ENCODE peak calls at places on chromosomes 11 and 22, in eight cellular contexts. One of them, this sample, is unnamed.

GRCh38 chr11:134742228-134742612 is 330.2 kb upstream of the B3GAT1 start:
- DNase-seq in mucosa of descending colon: no peak
- DNase-seq in stimulated activated naive CD8-positive, alpha-beta T cell treated with anti-CD3 and anti-CD28 coated beads, Interleukin-15, Interleukin-2, amounts not matched to agents 100 U/mL and 50 U/mL, for 24 hours: no peak
- DNase-seq in endothelial cell: no peak
- DNase-seq in astrocyte of the cerebellum: no peak
- DNase-seq in stimulated activated CD4-positive, alpha-beta T cell treated with anti-CD3 and anti-CD28 coated beads, Interleukin-12 subunit alpha, Interleukin-12 subunit beta, amount 100 ng/mL, for 48 hours: no peak
- DNase-seq in GM04503: no peak
- DNase-seq in neural crest cell: no peak
- DNase-seq in this sample: no peak

GRCh38 chr22:21998595-21999247 is 16.1 kb upstream of the TOP3B start:
- DNase-seq in mucosa of descending colon: no peak
- DNase-seq in endothelial cell: no peak
- DNase-seq in neural crest cell: no peak
- DNase-seq in stimulated activated naive CD8-positive, alpha-beta T cell treated with anti-CD3 and anti-CD28 coated beads, Interleukin-15, Interleukin-2, amounts not matched to agents 100 U/mL and 50 U/mL, for 24 hours: no peak
- DNase-seq in GM04503: no peak
- DNase-seq in astrocyte of the cerebellum: no peak
- DNase-seq in stimulated activated CD4-positive, alpha-beta T cell treated with anti-CD3 and anti-CD28 coated beads, Interleukin-12 subunit alpha, Interleukin-12 subunit beta, amount 100 ng/mL, for 48 hours: no peak
- DNase-seq in this sample: no peak

GRCh38 chr11:47398551-47398950 is 9.8 kb upstream of the SLC39A13 start:
- DNase-seq in mucosa of descending colon: peak
- DNase-seq in stimulated activated CD4-positive, alpha-beta T cell treated with anti-CD3 and anti-CD28 coated beads, Interleukin-12 subunit alpha, Interleukin-12 subunit beta, amount 100 ng/mL, for 48 hours: no peak
- DNase-seq in neural crest cell: no peak
- DNase-seq in astrocyte of the cerebellum: no peak
- DNase-seq in endothelial cell: no peak
- DNase-seq in stimulated activated naive CD8-positive, alpha-beta T cell treated with anti-CD3 and anti-CD28 coated beads, Interleukin-15, Interleukin-2, amounts not matched to agents 100 U/mL and 50 U/mL, for 24 hours: no peak
- DNase-seq in GM04503: no peak
- DNase-seq in this sample: no peak

GRCh38 chr22:25346859-25347751 is 127.7 kb downstream of the CRYBB2 start:
- DNase-seq in astrocyte of the cerebellum: no peak
- DNase-seq in stimulated activated naive CD8-positive, alpha-beta T cell treated with anti-CD3 and anti-CD28 coated beads, Interleukin-15, Interleukin-2, amounts not matched to agents 100 U/mL and 50 U/mL, for 24 hours: no peak
- DNase-seq in GM04503: no peak
- DNase-seq in stimulated activated CD4-positive, alpha-beta T cell treated with anti-CD3 and anti-CD28 coated beads, Interleukin-12 subunit alpha, Interleukin-12 subunit beta, amount 100 ng/mL, for 48 hours: no peak
- DNase-seq in endothelial cell: no peak
- DNase-seq in mucosa of descending colon: no peak
- DNase-seq in neural crest cell: no peak
- DNase-seq in this sample: no peak

GRCh38 chr11:67195971-67196418 is 70.3 kb upstream of the GRK2 start:
- DNase-seq in stimulated activated CD4-positive, alpha-beta T cell treated with anti-CD3 and anti-CD28 coated beads, Interleukin-12 subunit alpha, Interleukin-12 subunit beta, amount 100 ng/mL, for 48 hours: no peak
- DNase-seq in mucosa of descending colon: no peak
- DNase-seq in astrocyte of the cerebellum: no peak
- DNase-seq in neural crest cell: no peak
- DNase-seq in endothelial cell: no peak
- DNase-seq in stimulated activated naive CD8-positive, alpha-beta T cell treated with anti-CD3 and anti-CD28 coated beads, Interleukin-15, Interleukin-2, amounts not matched to agents 100 U/mL and 50 U/mL, for 24 hours: no peak
- DNase-seq in GM04503: peak
- DNase-seq in this sample: no peak

GRCh38 chr22:21697021-21697771 is 31.4 kb downstream of the PPIL2 start:
- DNase-seq in mucosa of descending colon: no peak
- DNase-seq in astrocyte of the cerebellum: no peak
- DNase-seq in GM04503: no peak
- DNase-seq in neural crest cell: no peak
- DNase-seq in stimulated activated naive CD8-positive, alpha-beta T cell treated with anti-CD3 and anti-CD28 coated beads, Interleukin-15, Interleukin-2, amounts not matched to agents 100 U/mL and 50 U/mL, for 24 hours: no peak
- DNase-seq in endothelial cell: no peak
- DNase-seq in stimulated activated CD4-positive, alpha-beta T cell treated with anti-CD3 and anti-CD28 coated beads, Interleukin-12 subunit alpha, Interleukin-12 subunit beta, amount 100 ng/mL, for 48 hours: no peak
- DNase-seq in this sample: no peak

GRCh38 chr11:65646921-65647701 is 9.2 kb downstream of the SIPA1 start:
- DNase-seq in stimulated activated CD4-positive, alpha-beta T cell treated with anti-CD3 and anti-CD28 coated beads, Interleukin-12 subunit alpha, Interleukin-12 subunit beta, amount 100 ng/mL, for 48 hours: no peak
- DNase-seq in neural crest cell: no peak
- DNase-seq in GM04503: no peak
- DNase-seq in endothelial cell: peak
- DNase-seq in astrocyte of the cerebellum: no peak
- DNase-seq in stimulated activated naive CD8-positive, alpha-beta T cell treated with anti-CD3 and anti-CD28 coated beads, Interleukin-15, Interleukin-2, amounts not matched to agents 100 U/mL and 50 U/mL, for 24 hours: no peak
- DNase-seq in mucosa of descending colon: peak
- DNase-seq in this sample: no peak

GRCh38 chr11:110919241-110919893 is 207.1 kb upstream of the ARHGAP20 start:
- DNase-seq in mucosa of descending colon: no peak
- DNase-seq in endothelial cell: no peak
- DNase-seq in neural crest cell: no peak
- DNase-seq in GM04503: no peak
- DNase-seq in stimulated activated CD4-positive, alpha-beta T cell treated with anti-CD3 and anti-CD28 coated beads, Interleukin-12 subunit alpha, Interleukin-12 subunit beta, amount 100 ng/mL, for 48 hours: no peak
- DNase-seq in astrocyte of the cerebellum: no peak
- DNase-seq in stimulated activated naive CD8-positive, alpha-beta T cell treated with anti-CD3 and anti-CD28 coated beads, Interleukin-15, Interleukin-2, amounts not matched to agents 100 U/mL and 50 U/mL, for 24 hours: no peak
- DNase-seq in this sample: no peak

GRCh38 chr11:27934830-27935145 is 173.2 kb downstream of the KIF18A start:
- DNase-seq in GM04503: peak
- DNase-seq in astrocyte of the cerebellum: peak
- DNase-seq in neural crest cell: no peak
- DNase-seq in endothelial cell: no peak
- DNase-seq in stimulated activated naive CD8-positive, alpha-beta T cell treated with anti-CD3 and anti-CD28 coated beads, Interleukin-15, Interleukin-2, amounts not matched to agents 100 U/mL and 50 U/mL, for 24 hours: no peak
- DNase-seq in stimulated activated CD4-positive, alpha-beta T cell treated with anti-CD3 and anti-CD28 coated beads, Interleukin-12 subunit alpha, Interleukin-12 subunit beta, amount 100 ng/mL, for 48 hours: no peak
- DNase-seq in mucosa of descending colon: no peak
- DNase-seq in this sample: no peak

This sample was measured in Kasumi-1.